ENCODE peak calls at places on chromosomes 12 and 14, in nine cellular contexts. W is A549; D is effector CD4-positive, alpha-beta T cell; T is neural progenitor cell; Y is AG08395; U is T-cell; H is GOT3; L is HuH-7; N is Ammon's horn. I is an unnamed sample.

GRCh38 chr12:82359115-82359478 is 768 bp downstream of the METTL25 start:
- DNase-seq in W (no peak), D (peak), T (peak), Y (no peak), U (no peak), H (no peak), L (peak), N (peak), I (peak)

GRCh38 chr14:90368946-90369721 is 27.7 kb upstream of the CALM1 start:
- DNase-seq in W (peak), D (no peak), T (no peak), Y (peak), U (no peak), H (no peak), L (no peak), N (peak), I (no peak)

GRCh38 chr14:101956179-101956885 is 8.0 kb upstream of the DYNC1H1 start:
- DNase-seq in W (no peak), D (no peak), T (no peak), Y (no peak), U (no peak), H (no peak), L (no peak), N (no peak), I (no peak)

GRCh38 chr14:70680748-70681147 is 39.0 kb downstream of the TTC9 start:
- DNase-seq in W (no peak), D (no peak), T (no peak), Y (no peak), U (no peak), H (no peak), L (no peak), N (no peak), I (no peak)

GRCh38 chr12:105083041-105083440 is 1.2 kb downstream of the ALDH1L2 start:
- DNase-seq in W (no peak), D (no peak), T (no peak), Y (no peak), U (no peak), H (no peak), L (no peak), N (peak), I (no peak)

GRCh38 chr14:35384386-35385041 is 20.0 kb downstream of the NFKBIA start:
- DNase-seq in W (peak), D (no peak), T (no peak), Y (peak), U (no peak), H (no peak), L (no peak), N (no peak), I (peak)

GRCh38 chr12:132287391-132288238 is 41.8 kb downstream of the GALNT9 start:
- DNase-seq in W (no peak), D (no peak), T (no peak), Y (no peak), U (no peak), H (no peak), L (no peak), N (no peak), I (no peak)

GRCh38 chr14:96797943-96798349 is 764 bp downstream of the VRK1 start:
- DNase-seq in W (peak), D (no peak), T (no peak), Y (no peak), U (peak), H (no peak), L (no peak), N (no peak), I (no peak)

GRCh38 chr12:51792417-51792816 is 56.1 kb downstream of the FIGNL2 start:
- DNase-seq in W (no peak), D (no peak), T (no peak), Y (no peak), U (no peak), H (no peak), L (no peak), N (no peak), I (no peak)

GRCh38 chr12:76559277-76560082 is at the start of gene OSBPL8:
- DNase-seq in W (peak), D (peak), T (peak), Y (peak), U (peak), H (peak), L (peak), N (peak), I (peak)

GRCh38 chr14:89143595-89143994 is 273.4 kb downstream of the FOXN3 start:
- DNase-seq in W (no peak), D (no peak), T (no peak), Y (no peak), U (no peak), H (no peak), L (no peak), N (no peak), I (no peak)

GRCh38 chr12:43937947-43938346 is 102.1 kb downstream of the TMEM117 start:
- DNase-seq in W (peak), D (no peak), T (no peak), Y (no peak), U (no peak), H (no peak), L (peak), N (no peak), I (no peak)

GRCh38 chr14:61750708-61751474 is 11.3 kb upstream of the SNAPC1 start:
- DNase-seq in W (peak), D (peak), T (no peak), Y (peak), U (peak), H (no peak), L (no peak), N (peak), I (peak)

GRCh38 chr14:94392510-94392935 is 4.1 kb upstream of the SERPINA1 start:
- DNase-seq in W (no peak), D (no peak), T (no peak), Y (peak), U (no peak), H (no peak), L (no peak), N (peak), I (peak)

GRCh38 chr14:86761611-86762010 is 1231.4 kb downstream of the GALC start:
- DNase-seq in W (no peak), D (no peak), T (no peak), Y (no peak), U (no peak), H (no peak), L (no peak), N (no peak), I (no peak)

GRCh38 chr14:68380304-68380840 is 412.5 kb downstream of the ZFP36L1 start:
- DNase-seq in W (no peak), D (no peak), T (no peak), Y (peak), U (no peak), H (no peak), L (no peak), N (no peak), I (peak)

GRCh38 chr12:105409286-105409685 is 78.8 kb downstream of the C12orf75 start:
- DNase-seq in W (no peak), D (no peak), T (no peak), Y (no peak), U (no peak), H (no peak), L (no peak), N (no peak), I (no peak)

GRCh38 chr12:100151769-100152168 is 9.1 kb upstream of the BLTP3B start:
- DNase-seq in W (no peak), D (no peak), T (no peak), Y (no peak), U (no peak), H (no peak), L (no peak), N (no peak), I (no peak)

GRCh38 chr12:30003321-30003720 is 219.6 kb upstream of the TMTC1 start:
- DNase-seq in W (no peak), D (no peak), T (no peak), Y (no peak), U (no peak), H (no peak), L (no peak), N (no peak), I (no peak)

GRCh38 chr12:48336564-48336963 is 14.2 kb downstream of the ZNF641 start:
- DNase-seq in W (peak), D (no peak), T (peak), Y (no peak), U (no peak), H (no peak), L (peak), N (no peak), I (no peak)

GRCh38 chr12:31228811-31229792 is 96.8 kb downstream of the SINHCAF start:
- DNase-seq in W (no peak), D (no peak), T (no peak), Y (no peak), U (no peak), H (no peak), L (peak), N (peak), I (no peak)

GRCh38 chr14:78164226-78164853 is 5.8 kb upstream of the NRXN3 start:
- DNase-seq in W (peak), D (no peak), T (peak), Y (no peak), U (no peak), H (no peak), L (peak), N (peak), I (peak)

GRCh38 chr12:121176826-121177529 is 33.0 kb upstream of the P2RX4 start:
- DNase-seq in W (no peak), D (no peak), T (no peak), Y (no peak), U (no peak), H (no peak), L (no peak), N (no peak), I (no peak)

GRCh38 chr14:96904201-96904600 is 107.0 kb downstream of the VRK1 start:
- DNase-seq in W (peak), D (no peak), T (no peak), Y (no peak), U (no peak), H (no peak), L (no peak), N (no peak), I (peak)

GRCh38 chr14:104387385-104388010 is 192.1 kb upstream of the C14orf180 start:
- DNase-seq in W (no peak), D (no peak), T (no peak), Y (no peak), U (no peak), H (no peak), L (no peak), N (no peak), I (no peak)

GRCh38 chr12:123119808-123120207 is 31.1 kb downstream of the PITPNM2 start:
- DNase-seq in W (no peak), D (peak), T (no peak), Y (no peak), U (peak), H (no peak), L (no peak), N (no peak), I (no peak)

GRCh38 chr12:54977155-54977554 is 7.4 kb downstream of the TESPA1 start:
- DNase-seq in W (no peak), D (no peak), T (no peak), Y (peak), U (no peak), H (no peak), L (no peak), N (no peak), I (peak)

GRCh38 chr14:91105673-91106072 is 8.2 kb upstream of the DGLUCY start:
- DNase-seq in W (no peak), D (no peak), T (no peak), Y (no peak), U (no peak), H (no peak), L (no peak), N (no peak), I (no peak)

GRCh38 chr12:53213348-53213747 is 6.3 kb upstream of the ITGB7 start:
- DNase-seq in W (peak), D (peak), T (peak), Y (peak), U (peak), H (peak), L (peak), N (peak), I (peak)

GRCh38 chr12:79776111-79776510 is 85.3 kb upstream of the PAWR start:
- DNase-seq in W (no peak), D (no peak), T (no peak), Y (peak), U (no peak), H (no peak), L (no peak), N (no peak), I (peak)

GRCh38 chr14:101828038-101828437 is 66.5 kb downstream of the PPP2R5C start:
- DNase-seq in W (no peak), D (no peak), T (no peak), Y (no peak), U (no peak), H (no peak), L (no peak), N (no peak), I (no peak)

GRCh38 chr12:12915654-12916053 is 24.3 kb downstream of the GPRC5A start:
- DNase-seq in W (peak), D (no peak), T (peak), Y (no peak), U (no peak), H (no peak), L (no peak), N (no peak), I (no peak)

GRCh38 chr14:71555654-71556559 is 376.3 kb upstream of the RGS6 start:
- DNase-seq in W (no peak), D (peak), T (no peak), Y (no peak), U (peak), H (no peak), L (peak), N (no peak), I (no peak)

GRCh38 chr12:57455374-57456144 is 452 bp downstream of the INHBE start:
- DNase-seq in W (no peak), D (no peak), T (no peak), Y (no peak), U (no peak), H (no peak), L (no peak), N (no peak), I (no peak)